ENCODE peak calls at places on chromosomes 7 and 10, in ten cellular contexts. W, C, H, Z, K, M, L, Q, J and V are unnamed samples.

GRCh38 chr7:18505870-18506460 is 10.4 kb downstream of the HDAC9 start:
- DNase-seq in W (no peak), C (no peak), H (no peak), Z (no peak), K (no peak), M (no peak), L (no peak), Q (no peak), J (no peak), V (peak)

GRCh38 chr7:45888993-45889366 is 692 bp downstream of the IGFBP1 start:
- DNase-seq in W (no peak), C (no peak), H (no peak), Z (no peak), K (no peak), M (no peak), L (no peak), Q (no peak), J (no peak), V (no peak)

GRCh38 chr10:60466267-60467201 is 76.9 kb upstream of the ANK3 start:
- DNase-seq in W (no peak), C (no peak), H (no peak), Z (no peak), K (no peak), M (no peak), L (no peak), Q (no peak), J (no peak), V (no peak)

GRCh38 chr7:134014935-134015334 is 112.2 kb upstream of the LRGUK start:
- DNase-seq in W (no peak), C (no peak), H (no peak), Z (no peak), K (no peak), M (no peak), L (no peak), Q (no peak), J (no peak), V (no peak)

GRCh38 chr10:129643266-129643665 is 176.2 kb downstream of the MGMT start:
- DNase-seq in W (no peak), C (no peak), H (no peak), Z (no peak), K (no peak), M (no peak), L (no peak), Q (no peak), J (no peak), V (no peak)

GRCh38 chr10:22984066-22984465 is 56.2 kb downstream of the ARMC3 start:
- DNase-seq in W (no peak), C (no peak), H (no peak), Z (no peak), K (no peak), M (no peak), L (no peak), Q (no peak), J (no peak), V (no peak)

GRCh38 chr7:47423196-47423595 is 158.7 kb downstream of the TNS3 start:
- DNase-seq in W (no peak), C (no peak), H (no peak), Z (no peak), K (no peak), M (no peak), L (no peak), Q (no peak), J (no peak), V (no peak)

GRCh38 chr7:105654994-105655900 is 74.0 kb upstream of the EFCAB10 start:
- DNase-seq in W (no peak), C (no peak), H (no peak), Z (peak), K (no peak), M (no peak), L (no peak), Q (no peak), J (peak), V (no peak)

GRCh38 chr7:31311465-31312074 is 29.0 kb downstream of the NEUROD6 start:
- DNase-seq in W (no peak), C (no peak), H (no peak), Z (no peak), K (no peak), M (no peak), L (no peak), Q (no peak), J (no peak), V (no peak)

GRCh38 chr7:105352018-105352612 is 36.6 kb downstream of the SRPK2 start:
- DNase-seq in W (peak), C (peak), H (peak), Z (peak), K (peak), M (peak), L (peak), Q (peak), J (no peak), V (peak)

GRCh38 chr10:482036-482435 is 207.4 kb downstream of the DIP2C start:
- DNase-seq in W (no peak), C (no peak), H (no peak), Z (no peak), K (no peak), M (no peak), L (no peak), Q (no peak), J (no peak), V (no peak)

GRCh38 chr7:157896774-157897555 is 560.2 kb downstream of the DNAJB6 start:
- DNase-seq in W (no peak), C (no peak), H (no peak), Z (no peak), K (no peak), M (no peak), L (no peak), Q (no peak), J (no peak), V (no peak)

GRCh38 chr10:970311-971149 is 17.7 kb upstream of the GTPBP4 start:
- DNase-seq in W (no peak), C (no peak), H (no peak), Z (no peak), K (no peak), M (no peak), L (no peak), Q (no peak), J (no peak), V (no peak)

GRCh38 chr10:88386204-88386877 is 196.8 kb downstream of the RNLS start:
- DNase-seq in W (no peak), C (no peak), H (no peak), Z (no peak), K (no peak), M (no peak), L (no peak), Q (no peak), J (no peak), V (no peak)

GRCh38 chr7:133699390-133699789 is 427.8 kb upstream of the LRGUK start:
- DNase-seq in W (no peak), C (no peak), H (no peak), Z (no peak), K (no peak), M (no peak), L (no peak), Q (no peak), J (no peak), V (no peak)

GRCh38 chr10:68348265-68348741 is 15.6 kb upstream of the PBLD start:
- DNase-seq in W (peak), C (peak), H (peak), Z (peak), K (no peak), M (peak), L (no peak), Q (peak), J (peak), V (no peak)

GRCh38 chr10:63268798-63269503 is 135.8 kb downstream of the NRBF2 start:
- DNase-seq in W (peak), C (peak), H (peak), Z (peak), K (peak), M (peak), L (peak), Q (peak), J (peak), V (peak)

GRCh38 chr7:137932881-137933269 is 69.0 kb downstream of the CREB3L2 start:
- DNase-seq in W (peak), C (peak), H (no peak), Z (peak), K (no peak), M (peak), L (peak), Q (no peak), J (no peak), V (peak)